ENCODE peak calls at places on chromosomes 3 and 15, in six cellular contexts. M is HCT116, A is HepG2, Z is transverse colon, O is sigmoid colon, R is breast epithelium. Y is an unnamed sample.

GRCh38 chr3:123371859-123372767 is 76.8 kb downstream of the ADCY5 start:
- DNase-seq in Z (no peak), M (no peak), O (peak; percentile 52), R (peak; percentile 30), A (no peak), Y (peak; percentile 20)

GRCh38 chr3:150331978-150332568 is 76.0 kb upstream of the TSC22D2 start:
- DNase-seq in R (no peak), A (no peak), Z (no peak), M (no peak), O (no peak), Y (no peak)

GRCh38 chr3:194369522-194370279 is at the start of gene LRRC15:
- DNase-seq in Z (peak; percentile 14), R (no peak), O (no peak), A (peak; percentile 38), M (no peak), Y (no peak)

GRCh38 chr3:57998366-57999283 is 9.6 kb upstream of the FLNB start:
- DNase-seq in R (no peak), O (no peak), Z (peak; percentile 50), A (peak; percentile 77), M (no peak), Y (no peak)

GRCh38 chr15:55916666-55917409 is 76.6 kb downstream of the NEDD4 start:
- DNase-seq in M (no peak), A (no peak), Z (no peak), O (no peak), R (no peak), Y (no peak)

GRCh38 chr3:134645515-134645914 is 5.3 kb downstream of the KY start:
- DNase-seq in M (no peak), R (no peak), O (no peak), A (no peak), Z (no peak), Y (no peak)

GRCh38 chr15:92409006-92409405 is 15.3 kb downstream of the ST8SIA2 start:
- DNase-seq in R (no peak), A (no peak), M (no peak), Z (no peak), O (no peak), Y (no peak)

GRCh38 chr15:82843561-82843960 is 34.1 kb downstream of the WHAMM start:
- DNase-seq in A (no peak), Z (no peak), R (no peak), O (no peak), M (no peak), Y (no peak)

GRCh38 chr3:125110016-125110875 is 54.4 kb upstream of the HEG1 start:
- DNase-seq in O (no peak), Z (no peak), A (no peak), R (no peak), M (peak; percentile 32), Y (no peak)

GRCh38 chr3:21718161-21718765 is 32.7 kb downstream of the ZNF385D start:
- DNase-seq in R (no peak), M (no peak), O (no peak), A (no peak), Z (no peak), Y (no peak)

GRCh38 chr3:66561374-66561773 is 60.6 kb upstream of the LRIG1 start:
- DNase-seq in Z (no peak), O (no peak), M (no peak), R (no peak), A (no peak), Y (no peak)

GRCh38 chr15:20340931-20341661 is 200.5 kb downstream of the GOLGA6L6 start:
- DNase-seq in O (peak; percentile 92), M (no peak), A (no peak), Z (peak; percentile 41), R (peak; percentile 86), Y (peak; percentile 96)

GRCh38 chr3:14839236-14839635 is 20.5 kb downstream of the FGD5 start:
- DNase-seq in O (peak; percentile 42), M (no peak), Z (no peak), A (no peak), R (no peak), Y (no peak)

GRCh38 chr3:20256144-20256543 is 70.1 kb upstream of the SGO1 start:
- DNase-seq in O (no peak), A (no peak), M (no peak), Z (no peak), R (no peak), Y (no peak)

GRCh38 chr3:190718691-190719090 is 143.8 kb downstream of the GMNC start:
- DNase-seq in Z (no peak), R (no peak), O (no peak), M (no peak), A (no peak), Y (no peak)

GRCh38 chr3:101381809-101382208 is 61.4 kb upstream of the IMPG2 start:
- DNase-seq in R (no peak), A (peak; percentile 23), O (no peak), M (peak; percentile 6), Z (no peak), Y (no peak)

GRCh38 chr15:73596214-73596613 is 37.0 kb downstream of the NPTN start:
- DNase-seq in O (no peak), M (no peak), Z (no peak), R (no peak), A (no peak), Y (no peak)

GRCh38 chr3:125069452-125069851 is 13.7 kb upstream of the HEG1 start:
- DNase-seq in R (no peak), Z (no peak), O (no peak), A (no peak), M (no peak), Y (no peak)

GRCh38 chr15:83200162-83200561 is 7.5 kb downstream of the HDGFL3 start:
- DNase-seq in Z (no peak), O (no peak), M (no peak), R (no peak), A (no peak), Y (no peak)

GRCh38 chr3:98172621-98173020 is 6.1 kb downstream of the OR5H15 start:
- DNase-seq in Z (no peak), O (no peak), M (no peak), R (no peak), A (no peak), Y (no peak)

GRCh38 chr3:127817331-127817821 is 4.9 kb downstream of the MGLL start:
- DNase-seq in O (no peak), M (peak; percentile 78), Z (peak; percentile 67), R (no peak), A (no peak), Y (no peak)

GRCh38 chr3:188299068-188299467 is 145.1 kb downstream of the LPP start:
- DNase-seq in A (no peak), R (no peak), Z (no peak), O (no peak), M (no peak), Y (no peak)

GRCh38 chr15:101201411-101202174 is 50.3 kb downstream of the CHSY1 start:
- DNase-seq in Z (peak; percentile 67), R (peak; percentile 65), O (peak; percentile 96), M (peak; percentile 19), A (no peak), Y (peak; percentile 84)
- TF ChIP-seq POLR2A in Z (no peak), R (no peak), O (no peak), M (no peak), A (no peak), Y (no peak)

GRCh38 chr3:42980209-42980608 is 1.1 kb downstream of the GASK1A start:
- DNase-seq in Z (no peak), R (no peak), A (no peak), M (no peak), O (no peak), Y (no peak)

GRCh38 chr3:42970976-42971772 is 7.9 kb upstream of the GASK1A start:
- DNase-seq in Z (no peak), A (no peak), O (no peak), M (no peak), R (no peak), Y (no peak)

GRCh38 chr3:42975456-42975855 is 3.7 kb upstream of the GASK1A start:
- DNase-seq in O (no peak), M (no peak), R (no peak), Z (no peak), A (no peak), Y (no peak)

GRCh38 chr3:42979044-42979962 is at the start of gene GASK1A:
- DNase-seq in Z (peak; percentile 37), O (peak; percentile 85), R (peak; percentile 62), A (no peak), M (no peak), Y (peak; percentile 82)

DNA sequence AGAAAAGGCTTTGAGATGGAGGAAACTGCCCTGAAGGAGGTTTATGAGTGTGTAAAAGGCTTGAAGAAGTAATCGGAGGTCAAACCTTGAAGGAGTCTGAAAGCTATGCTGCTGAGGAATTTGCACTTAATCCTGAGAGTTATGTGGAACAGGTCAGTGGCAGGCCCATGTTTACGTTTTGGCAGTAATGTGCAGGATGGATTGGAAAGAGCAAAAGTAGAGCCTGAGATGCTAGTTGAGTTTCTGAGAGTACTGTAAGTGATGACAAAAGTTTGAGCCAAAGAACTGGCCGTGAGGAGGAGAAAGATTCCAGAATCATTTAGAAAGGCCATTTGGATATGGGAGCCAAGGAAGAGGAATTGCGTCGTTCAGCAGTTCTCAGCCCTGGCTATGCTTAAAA is 3.2 kb upstream of the GASK1A start:
- DNase-seq in M (no peak), O (no peak), A (no peak), R (no peak), Z (no peak), Y (no peak)
- TF ChIP-seq POLR2AphosphoS5 in M (no peak), O (no peak), A (no peak), R (no peak), Z (no peak), Y (no peak)

DNA sequence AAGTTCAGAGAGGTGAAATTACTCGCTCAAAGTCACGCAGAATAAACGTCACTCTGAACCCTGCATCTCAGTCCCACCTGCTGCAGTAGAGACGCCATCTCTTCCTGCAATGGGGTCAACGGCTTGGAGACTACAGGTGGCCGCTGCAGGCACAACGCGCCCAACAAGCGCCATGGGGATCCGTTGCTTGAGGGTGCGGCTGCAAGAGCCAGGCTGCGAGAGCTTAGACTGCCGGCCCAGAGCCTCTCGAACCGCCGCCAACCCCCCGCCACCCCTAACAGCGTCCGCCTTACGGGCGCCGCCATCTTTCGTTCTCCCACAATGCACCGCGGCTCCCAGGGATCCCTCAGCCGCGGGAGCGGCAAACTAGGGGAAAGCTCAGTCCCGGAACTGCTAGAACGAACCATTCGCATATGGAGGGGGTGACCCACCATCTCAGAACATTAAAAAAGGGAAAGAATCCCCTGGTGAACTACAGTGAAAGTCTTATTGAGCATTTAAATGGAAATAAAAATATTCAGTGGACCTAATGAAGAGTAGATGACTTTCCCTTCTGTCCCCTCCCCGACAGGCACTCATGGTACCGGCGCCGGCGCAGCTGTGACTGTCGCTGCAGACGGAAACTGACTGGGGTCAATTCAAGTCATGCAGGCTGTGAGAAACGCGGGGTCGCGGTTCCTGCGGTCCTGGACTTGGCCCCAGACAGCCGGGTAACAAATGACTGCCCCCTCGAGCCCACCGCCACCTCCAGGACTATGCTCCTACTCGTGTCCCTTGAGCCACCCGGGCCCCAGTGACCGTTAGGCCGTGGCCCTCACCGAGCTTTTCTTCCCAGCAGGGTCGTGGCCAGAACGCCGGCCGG is at the start of the genes MRPL46 and MRPS11:
- DNase-seq in O (peak; percentile 91), Z (peak; percentile 91), R (peak; percentile 79), A (peak; percentile 79), M (peak; percentile 81), Y (peak; percentile 96)
- TF ChIP-seq POLR2A in O (no peak), Z (peak; percentile 61), R (no peak), A (peak; percentile 76), M (peak; percentile 37), Y (no peak)

DNA sequence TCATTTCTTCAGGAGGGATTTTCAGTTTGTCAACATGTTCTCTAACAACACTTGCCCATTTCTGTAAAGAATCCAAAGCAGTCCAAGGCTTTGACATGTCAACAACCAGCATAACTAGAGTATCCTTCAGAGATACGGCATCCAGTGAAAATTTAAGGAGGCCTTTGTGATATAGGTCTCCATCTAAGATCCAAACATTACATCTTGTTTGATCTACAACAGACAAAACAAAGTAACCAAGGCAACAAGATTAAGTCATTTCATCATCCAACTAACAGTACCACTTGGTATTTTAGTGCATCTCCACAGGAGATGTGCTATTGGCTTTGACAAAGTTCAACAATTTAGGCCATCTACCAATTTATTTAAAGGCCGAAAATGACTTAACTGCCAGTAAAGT is 25.8 kb downstream of the DYNC1LI1 start:
- DNase-seq in A (no peak), R (no peak), O (no peak), M (no peak), Z (no peak), Y (no peak)
- TF ChIP-seq POLR2AphosphoS5 in A (no peak), R (no peak), O (no peak), M (no peak), Z (no peak), Y (no peak)

Y was measured in spleen.